ENCODE peak calls at places on chromosomes 12 and 14, in ten cellular contexts. X, O, H, S, W, U, Z, L, B and D are unnamed samples.

GRCh38 chr12:71759941-71760340 is 5.3 kb downstream of the RAB21 start:
- ATAC-seq in B (no peak), H (no peak), L (no peak), Z (no peak), X (no peak), O (no peak), U (no peak), S (no peak), W (no peak), D (no peak)

GRCh38 chr14:103205541-103205906 is 82.3 kb downstream of the TNFAIP2 start:
- ATAC-seq in W (no peak), B (no peak), X (no peak), H (no peak), Z (no peak), L (no peak), O (no peak), S (no peak), U (no peak), D (no peak)

GRCh38 chr12:4553943-4554342 is 8.1 kb upstream of the DYRK4 start:
- ATAC-seq in Z (no peak), O (no peak), W (no peak), U (no peak), L (no peak), S (no peak), B (no peak), H (no peak), X (no peak), D (no peak)

GRCh38 chr12:49974231-49974675 is 1.5 kb downstream of the AQP6 start:
- ATAC-seq in W (no peak), X (peak), U (no peak), O (no peak), Z (peak), L (peak), B (peak), S (peak), H (peak), D (peak)

GRCh38 chr14:35335388-35336092 is 43.4 kb downstream of the PSMA6 start:
- ATAC-seq in S (no peak), U (no peak), L (no peak), O (no peak), W (no peak), Z (no peak), H (no peak), B (peak), X (peak), D (peak)

GRCh38 chr12:31931796-31932715 is 27.2 kb upstream of the RESF1 start:
- ATAC-seq in Z (no peak), U (no peak), W (peak), H (no peak), O (no peak), S (no peak), L (no peak), B (peak), X (peak), D (no peak)

GRCh38 chr12:75816892-75817291 is 214.7 kb downstream of the PHLDA1 start:
- ATAC-seq in H (peak), Z (no peak), L (no peak), B (peak), U (peak), S (no peak), W (peak), O (peak), X (peak), D (no peak)

GRCh38 chr12:18275974-18276373 is 14.7 kb downstream of the PIK3C2G start:
- ATAC-seq in O (no peak), B (no peak), S (no peak), Z (no peak), X (peak), W (no peak), L (no peak), H (no peak), U (no peak), D (no peak)

GRCh38 chr14:83096092-83096491 is 1562.4 kb upstream of the SEL1L start:
- ATAC-seq in O (no peak), Z (no peak), W (no peak), S (no peak), L (no peak), X (no peak), B (no peak), U (no peak), H (no peak), D (no peak)

GRCh38 chr12:110001596-110001995 is 2.4 kb downstream of the ANKRD13A start:
- ATAC-seq in X (no peak), U (no peak), L (no peak), S (no peak), Z (no peak), O (no peak), W (no peak), H (no peak), B (no peak), D (peak)